ENCODE peak calls at places on chromosomes 3 and 15, in five cellular contexts. One of them, this sample, is unnamed.

GRCh38 chr3:106261396-106261795 is 392.6 kb upstream of the CBLB start:
- DNase-seq in keratinocyte: no peak
- DNase-seq in fibroblast of lung: peak
- DNase-seq in CD8-positive, alpha-beta T cell: no peak
- DNase-seq in MCF 10A: no peak
- DNase-seq in this sample: no peak

GRCh38 chr3:32335365-32336122 is 56.1 kb upstream of the CMTM7 start:
- DNase-seq in keratinocyte: no peak
- DNase-seq in fibroblast of lung: no peak
- DNase-seq in CD8-positive, alpha-beta T cell: no peak
- DNase-seq in MCF 10A: no peak
- DNase-seq in this sample: no peak

GRCh38 chr3:29408676-29409075 is 127.8 kb downstream of the RBMS3 start:
- DNase-seq in keratinocyte: no peak
- DNase-seq in fibroblast of lung: no peak
- DNase-seq in CD8-positive, alpha-beta T cell: no peak
- DNase-seq in MCF 10A: no peak
- DNase-seq in this sample: no peak

GRCh38 chr3:185737740-185738680 is 86.8 kb downstream of the IGF2BP2 start:
- DNase-seq in keratinocyte: no peak
- DNase-seq in fibroblast of lung: no peak
- DNase-seq in CD8-positive, alpha-beta T cell: no peak
- DNase-seq in MCF 10A: no peak
- DNase-seq in this sample: no peak

GRCh38 chr15:57118013-57118799 is 199.8 kb downstream of the TCF12 start:
- DNase-seq in keratinocyte: no peak
- DNase-seq in fibroblast of lung: peak
- DNase-seq in CD8-positive, alpha-beta T cell: no peak
- DNase-seq in MCF 10A: peak
- DNase-seq in this sample: no peak

GRCh38 chr3:149658444-149659172 is 783 bp upstream of the WWTR1 start:
- DNase-seq in keratinocyte: no peak
- DNase-seq in fibroblast of lung: peak
- DNase-seq in CD8-positive, alpha-beta T cell: no peak
- DNase-seq in MCF 10A: peak
- DNase-seq in this sample: peak

GRCh38 chr15:70318996-70319465 is 221.3 kb upstream of the TLE3 start:
- DNase-seq in keratinocyte: no peak
- DNase-seq in fibroblast of lung: peak
- DNase-seq in CD8-positive, alpha-beta T cell: no peak
- DNase-seq in MCF 10A: peak
- DNase-seq in this sample: peak

GRCh38 chr3:7190094-7190493 is 329.2 kb downstream of the GRM7 start:
- DNase-seq in keratinocyte: no peak
- DNase-seq in fibroblast of lung: no peak
- DNase-seq in CD8-positive, alpha-beta T cell: no peak
- DNase-seq in MCF 10A: peak
- DNase-seq in this sample: no peak

GRCh38 chr15:76336254-76337046 is at the start of gene ISL2:
- DNase-seq in keratinocyte: no peak
- DNase-seq in fibroblast of lung: peak
- DNase-seq in CD8-positive, alpha-beta T cell: no peak
- DNase-seq in MCF 10A: no peak
- DNase-seq in this sample: peak

GRCh38 chr15:22257047-22257667 is 176.8 kb downstream of the OR4M2 start:
- DNase-seq in keratinocyte: no peak
- DNase-seq in fibroblast of lung: no peak
- DNase-seq in CD8-positive, alpha-beta T cell: no peak
- DNase-seq in MCF 10A: no peak
- DNase-seq in this sample: no peak

GRCh38 chr3:88195951-88196434 is 46.2 kb downstream of the C3orf38 start:
- DNase-seq in keratinocyte: no peak
- DNase-seq in fibroblast of lung: peak
- DNase-seq in CD8-positive, alpha-beta T cell: no peak
- DNase-seq in MCF 10A: no peak
- DNase-seq in this sample: peak

GRCh38 chr15:52338891-52339290 is 43.3 kb upstream of the MYO5C start:
- DNase-seq in keratinocyte: no peak
- DNase-seq in fibroblast of lung: no peak
- DNase-seq in CD8-positive, alpha-beta T cell: no peak
- DNase-seq in MCF 10A: no peak
- DNase-seq in this sample: no peak

GRCh38 chr3:130699765-130700164 is 46.9 kb downstream of the PIK3R4 start:
- DNase-seq in keratinocyte: no peak
- DNase-seq in fibroblast of lung: peak
- DNase-seq in CD8-positive, alpha-beta T cell: no peak
- DNase-seq in MCF 10A: peak
- DNase-seq in this sample: no peak

GRCh38 chr3:48428863-48429415 is 947 bp downstream of the PLXNB1 start:
- DNase-seq in keratinocyte: no peak
- DNase-seq in fibroblast of lung: peak
- DNase-seq in CD8-positive, alpha-beta T cell: no peak
- DNase-seq in MCF 10A: no peak
- DNase-seq in this sample: no peak

GRCh38 chr3:101200461-101200860 is 119.9 kb downstream of the IMPG2 start:
- DNase-seq in keratinocyte: no peak
- DNase-seq in fibroblast of lung: no peak
- DNase-seq in CD8-positive, alpha-beta T cell: no peak
- DNase-seq in MCF 10A: no peak
- DNase-seq in this sample: no peak

GRCh38 chr3:101193957-101194356 is 126.4 kb downstream of the IMPG2 start:
- DNase-seq in keratinocyte: peak
- DNase-seq in fibroblast of lung: no peak
- DNase-seq in CD8-positive, alpha-beta T cell: no peak
- DNase-seq in MCF 10A: peak
- DNase-seq in this sample: no peak

GRCh38 chr3:101195951-101196713 is 124.2 kb downstream of the IMPG2 start:
- DNase-seq in keratinocyte: no peak
- DNase-seq in fibroblast of lung: peak
- DNase-seq in CD8-positive, alpha-beta T cell: no peak
- DNase-seq in MCF 10A: peak
- DNase-seq in this sample: no peak
- TF ChIP-seq CTCF in keratinocyte: no peak
- TF ChIP-seq CTCF in fibroblast of lung: peak
- TF ChIP-seq CTCF in CD8-positive, alpha-beta T cell: no peak
- TF ChIP-seq CTCF in MCF 10A: peak
- TF ChIP-seq CTCF in this sample: peak

DNA sequence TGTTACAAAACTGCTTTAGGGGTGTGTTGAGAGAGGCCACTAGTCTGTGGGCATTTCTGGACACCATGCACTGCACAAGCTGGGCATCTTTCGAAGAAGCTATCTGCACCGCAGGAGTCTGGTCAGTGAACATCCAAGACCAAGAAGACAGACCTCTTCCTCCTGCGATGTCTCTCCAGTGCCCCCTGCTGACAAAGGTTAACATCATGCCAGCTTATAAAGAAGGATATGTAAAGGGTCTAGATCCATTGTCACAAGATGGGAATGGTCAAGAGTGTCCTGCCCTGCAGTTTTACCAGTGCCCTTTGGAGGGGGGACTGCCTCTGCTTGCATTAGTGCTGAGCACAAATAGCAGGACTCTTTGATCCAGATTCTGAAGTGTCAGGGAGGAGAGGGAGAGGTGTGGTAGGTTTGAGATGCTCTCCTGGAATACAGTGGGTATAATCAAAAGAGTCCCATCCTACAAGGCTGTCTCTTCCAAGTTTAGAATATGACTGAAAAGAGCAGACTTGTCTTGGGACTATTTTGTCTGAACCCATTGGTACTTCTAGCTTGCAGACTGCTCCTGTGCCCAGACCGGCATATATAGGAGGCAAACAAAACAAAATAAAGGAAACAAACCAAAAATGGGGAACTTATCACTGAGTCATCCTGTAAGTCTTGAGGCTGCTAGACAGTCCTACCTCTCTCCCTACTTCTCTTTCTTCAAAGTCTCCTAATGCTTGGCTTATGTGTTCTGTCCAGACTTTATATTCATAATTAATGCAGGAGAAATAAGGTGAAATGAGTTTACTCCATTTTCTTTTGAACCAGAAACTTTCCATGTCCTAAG is 266.5 kb downstream of the ZNF385D start:
- DNase-seq in keratinocyte: no peak
- DNase-seq in fibroblast of lung: peak
- DNase-seq in CD8-positive, alpha-beta T cell: no peak
- DNase-seq in MCF 10A: peak
- DNase-seq in this sample: peak
- TF ChIP-seq CTCF in keratinocyte: peak
- TF ChIP-seq CTCF in fibroblast of lung: peak
- TF ChIP-seq CTCF in CD8-positive, alpha-beta T cell: no peak
- TF ChIP-seq CTCF in MCF 10A: peak
- TF ChIP-seq CTCF in this sample: peak

GRCh38 chr3:9800529-9800928 is 7.6 kb downstream of the ARPC4 start:
- DNase-seq in keratinocyte: no peak
- DNase-seq in fibroblast of lung: no peak
- DNase-seq in CD8-positive, alpha-beta T cell: no peak
- DNase-seq in MCF 10A: no peak
- DNase-seq in this sample: no peak
- TF ChIP-seq CTCF in keratinocyte: peak
- TF ChIP-seq CTCF in fibroblast of lung: peak
- TF ChIP-seq CTCF in CD8-positive, alpha-beta T cell: no peak
- TF ChIP-seq CTCF in MCF 10A: no peak
- TF ChIP-seq CTCF in this sample: peak

GRCh38 chr3:3013299-3013698 is 96.9 kb downstream of the IL5RA start:
- DNase-seq in keratinocyte: no peak
- DNase-seq in fibroblast of lung: no peak
- DNase-seq in CD8-positive, alpha-beta T cell: no peak
- DNase-seq in MCF 10A: no peak
- DNase-seq in this sample: no peak

GRCh38 chr3:3020209-3020608 is 90.0 kb downstream of the IL5RA start:
- DNase-seq in keratinocyte: no peak
- DNase-seq in fibroblast of lung: no peak
- DNase-seq in CD8-positive, alpha-beta T cell: no peak
- DNase-seq in MCF 10A: no peak
- DNase-seq in this sample: no peak

DNA sequence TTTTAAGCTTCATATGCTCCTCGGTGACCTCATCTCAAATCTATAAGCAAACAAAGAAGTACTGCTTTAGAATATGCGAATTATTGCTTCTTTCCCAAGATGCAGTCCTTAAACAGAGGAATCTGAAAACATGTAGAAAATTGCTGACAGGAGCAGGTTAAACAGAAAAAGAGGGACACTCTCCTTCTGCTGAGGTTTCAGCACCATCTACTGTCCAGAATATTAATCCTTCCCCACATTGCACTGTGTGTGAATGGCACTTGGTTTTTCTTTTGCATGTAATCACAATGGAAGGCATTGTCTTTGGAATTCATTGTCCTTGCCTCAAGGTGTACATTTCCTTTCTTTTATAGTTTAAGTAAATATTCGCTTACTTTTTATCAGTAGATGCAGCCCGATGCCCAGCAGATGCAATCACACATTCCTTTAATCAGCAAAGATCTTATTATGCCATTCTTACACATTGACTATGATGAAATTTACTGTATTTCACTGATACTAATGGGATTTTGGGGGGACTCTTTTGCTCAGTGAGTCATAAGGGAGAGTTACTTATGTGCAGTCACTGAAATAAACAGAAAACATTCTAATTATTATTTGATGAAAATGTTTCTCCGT is 94.6 kb downstream of the IL5RA start:
- DNase-seq in keratinocyte: no peak
- DNase-seq in fibroblast of lung: peak
- DNase-seq in CD8-positive, alpha-beta T cell: no peak
- DNase-seq in MCF 10A: peak
- DNase-seq in this sample: no peak
- TF ChIP-seq CTCF in keratinocyte: peak
- TF ChIP-seq CTCF in fibroblast of lung: peak
- TF ChIP-seq CTCF in CD8-positive, alpha-beta T cell: no peak
- TF ChIP-seq CTCF in MCF 10A: peak
- TF ChIP-seq CTCF in this sample: no peak

DNA sequence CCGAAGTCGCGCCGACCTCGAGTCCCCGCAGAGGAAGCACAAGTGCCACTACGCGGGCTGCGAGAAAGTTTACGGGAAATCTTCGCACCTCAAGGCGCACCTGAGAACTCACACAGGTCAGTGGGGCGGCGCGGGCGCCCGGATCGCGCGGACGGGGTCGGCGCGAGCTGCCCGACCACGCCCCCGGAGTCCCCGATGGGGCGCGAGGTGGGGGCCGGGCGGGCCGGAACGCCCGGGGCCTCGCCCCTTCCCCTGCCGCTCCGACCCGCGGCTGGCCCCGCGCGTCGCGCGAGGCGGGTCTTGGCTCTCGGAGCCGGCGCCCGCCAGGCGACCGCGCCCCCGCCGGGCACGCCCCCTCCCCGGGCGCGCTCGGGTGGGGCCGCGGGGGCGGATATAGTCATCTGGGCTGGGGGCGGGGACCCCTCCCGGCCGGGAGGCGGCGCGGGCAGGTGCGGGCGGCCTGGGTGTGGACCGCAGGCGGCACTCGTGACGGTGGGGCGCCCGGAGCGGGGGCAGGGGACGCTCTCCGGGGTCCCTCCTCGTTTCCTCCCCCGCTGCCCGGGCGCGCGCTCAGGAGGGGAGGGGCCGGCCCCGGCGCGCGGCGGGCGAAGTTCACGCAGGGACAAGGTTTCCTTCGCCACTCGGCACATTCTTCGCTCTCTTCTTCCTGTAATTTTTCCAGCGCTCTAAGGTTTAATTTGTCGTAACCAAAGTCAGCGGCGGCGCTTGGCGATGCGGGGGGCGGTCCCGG is 1.2 kb downstream of the KLF13 start:
- DNase-seq in keratinocyte: no peak
- DNase-seq in fibroblast of lung: peak
- DNase-seq in CD8-positive, alpha-beta T cell: peak
- DNase-seq in MCF 10A: peak
- DNase-seq in this sample: no peak
- TF ChIP-seq CTCF in keratinocyte: no peak
- TF ChIP-seq CTCF in fibroblast of lung: no peak
- TF ChIP-seq CTCF in CD8-positive, alpha-beta T cell: no peak
- TF ChIP-seq CTCF in MCF 10A: no peak
- TF ChIP-seq CTCF in this sample: no peak

GRCh38 chr3:25096536-25096935 is 331.5 kb upstream of the RARB start:
- DNase-seq in keratinocyte: no peak
- DNase-seq in fibroblast of lung: no peak
- DNase-seq in CD8-positive, alpha-beta T cell: no peak
- DNase-seq in MCF 10A: no peak
- DNase-seq in this sample: no peak

GRCh38 chr3:25091938-25092337 is 336.1 kb upstream of the RARB start:
- DNase-seq in keratinocyte: no peak
- DNase-seq in fibroblast of lung: no peak
- DNase-seq in CD8-positive, alpha-beta T cell: no peak
- DNase-seq in MCF 10A: no peak
- DNase-seq in this sample: no peak

GRCh38 chr3:25097023-25097422 is 331.0 kb upstream of the RARB start:
- DNase-seq in keratinocyte: no peak
- DNase-seq in fibroblast of lung: no peak
- DNase-seq in CD8-positive, alpha-beta T cell: no peak
- DNase-seq in MCF 10A: no peak
- DNase-seq in this sample: no peak

GRCh38 chr3:25090869-25091453 is 337.1 kb upstream of the RARB start:
- DNase-seq in keratinocyte: no peak
- DNase-seq in fibroblast of lung: peak
- DNase-seq in CD8-positive, alpha-beta T cell: no peak
- DNase-seq in MCF 10A: no peak
- DNase-seq in this sample: no peak

GRCh38 chr3:25094932-25095690 is 333.0 kb upstream of the RARB start:
- DNase-seq in keratinocyte: no peak
- DNase-seq in fibroblast of lung: peak
- DNase-seq in CD8-positive, alpha-beta T cell: no peak
- DNase-seq in MCF 10A: no peak
- DNase-seq in this sample: no peak
- TF ChIP-seq CTCF in keratinocyte: no peak
- TF ChIP-seq CTCF in fibroblast of lung: peak
- TF ChIP-seq CTCF in CD8-positive, alpha-beta T cell: no peak
- TF ChIP-seq CTCF in MCF 10A: no peak
- TF ChIP-seq CTCF in this sample: no peak